ENCODE peak calls at places on chromosomes 12 and 14, in nine cellular contexts. E is heart right ventricle; Z is spleen; C is lung; H is esophagus squamous epithelium; O is prostate gland; F is CD8-positive, alpha-beta T cell; P is left ventricle myocardium inferior; N is uterus. L is an unnamed sample.

GRCh38 chr14:85056228-85056627 is 473.7 kb upstream of the FLRT2 start:
- DNase-seq in E (no peak), Z (no peak), C (no peak), H (no peak), O (no peak), F (no peak), P (no peak), N (no peak), L (no peak)

GRCh38 chr12:108734200-108734906 is 3.0 kb upstream of the CORO1C start:
- DNase-seq in E (no peak), Z (no peak), C (no peak), H (no peak), O (no peak), F (no peak), P (no peak), N (no peak), L (no peak)

GRCh38 chr14:80434574-80435321 is 223.4 kb upstream of the DIO2 start:
- DNase-seq in E (no peak), Z (no peak), C (no peak), H (no peak), O (no peak), F (no peak), P (no peak), N (no peak), L (no peak)

GRCh38 chr14:64628940-64629403 is 75.3 kb upstream of the PLEKHG3 start:
- DNase-seq in E (no peak), Z (no peak), C (no peak), H (no peak), O (no peak), F (no peak), P (no peak), N (peak; percentile 44), L (no peak)

GRCh38 chr14:58138719-58139482 is 13.1 kb downstream of the ARMH4 start:
- DNase-seq in E (no peak), Z (no peak), C (no peak), H (no peak), O (no peak), F (no peak), P (no peak), N (no peak), L (no peak)

GRCh38 chr12:80443974-80444666 is at the start of gene PTPRQ:
- DNase-seq in E (no peak), Z (no peak), C (no peak), H (no peak), O (no peak), F (no peak), P (no peak), N (no peak), L (no peak)

GRCh38 chr12:119505001-119505400 is 88.6 kb upstream of the TMEM233 start:
- DNase-seq in E (no peak), Z (no peak), C (no peak), H (no peak), O (no peak), F (no peak), P (no peak), N (no peak), L (no peak)

GRCh38 chr12:53320352-53321195 is 836 bp downstream of the AAAS start:
- DNase-seq in E (no peak), Z (no peak), C (no peak), H (no peak), O (no peak), F (no peak), P (no peak), N (no peak), L (no peak)

GRCh38 chr14:35819591-35820540 is 6.3 kb upstream of the BRMS1L start:
- DNase-seq in E (no peak), Z (no peak), C (no peak), H (no peak), O (no peak), F (no peak), P (no peak), N (no peak), L (no peak)

GRCh38 chr14:55043528-55043927 is 7.9 kb upstream of the MAPK1IP1L start:
- DNase-seq in E (no peak), Z (no peak), C (no peak), H (no peak), O (no peak), F (no peak), P (no peak), N (no peak), L (no peak)

GRCh38 chr14:101812071-101812470 is 50.6 kb downstream of the PPP2R5C start:
- DNase-seq in E (peak; percentile 25), Z (no peak), C (no peak), H (no peak), O (no peak), F (peak; percentile 35), P (no peak), N (no peak), L (no peak)

GRCh38 chr14:59253527-59253926 is 65.1 kb downstream of the DAAM1 start:
- DNase-seq in E (peak; percentile 13), Z (no peak), C (no peak), H (no peak), O (no peak), F (no peak), P (no peak), N (no peak), L (no peak)

GRCh38 chr14:100132161-100132902 is 27.1 kb downstream of the DEGS2 start:
- DNase-seq in E (no peak), Z (no peak), C (peak; percentile 53), H (no peak), O (no peak), F (no peak), P (no peak), N (peak; percentile 83), L (no peak)

GRCh38 chr14:95523818-95524448 is 7.5 kb upstream of the SYNE3 start:
- DNase-seq in E (no peak), Z (no peak), C (peak; percentile 57), H (no peak), O (no peak), F (peak; percentile 67), P (no peak), N (no peak), L (no peak)

DNA sequence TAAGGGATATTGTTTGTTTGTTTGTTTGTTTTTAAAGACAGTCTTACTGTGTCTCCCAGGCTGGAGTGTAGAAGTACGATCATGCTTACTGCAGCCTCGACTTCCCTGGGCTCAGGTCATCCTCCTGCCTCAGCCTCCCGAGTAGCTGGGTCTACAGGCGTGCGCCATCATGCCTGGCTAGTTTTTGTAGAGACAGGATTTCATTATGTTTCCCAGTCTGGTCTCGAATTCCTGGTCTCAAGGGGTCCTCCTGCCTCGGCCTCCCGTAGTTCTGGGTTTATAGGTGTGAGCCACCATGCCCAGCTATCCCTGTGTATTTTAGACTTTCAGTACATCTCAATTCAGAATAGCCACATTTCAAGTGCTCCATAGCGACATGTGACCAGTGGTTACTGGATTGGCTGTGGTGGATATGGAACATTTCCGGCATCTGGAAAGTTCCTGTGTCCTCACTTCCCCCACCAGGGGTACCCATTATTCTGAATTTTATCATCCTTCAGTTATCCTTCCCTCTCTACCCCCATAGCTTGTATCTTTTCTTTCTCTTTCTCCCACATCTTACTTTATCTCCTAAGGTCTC is 61.1 kb downstream of the HRK start:
- DNase-seq in E (no peak), Z (peak; percentile 66), C (no peak), H (no peak), O (no peak), F (no peak), P (no peak), N (no peak), L (no peak)
- H3K27ac ChIP-seq in E (no peak overlapping the region), Z (no peak overlapping the region), C (no peak overlapping the region), H (no peak overlapping the region), O (peak overlapping the region; percentile 88), F (peak overlapping the region; percentile 95), P (peak overlapping the region; percentile 98), N (peak overlapping the region; percentile 97), L (no peak overlapping the region)

DNA sequence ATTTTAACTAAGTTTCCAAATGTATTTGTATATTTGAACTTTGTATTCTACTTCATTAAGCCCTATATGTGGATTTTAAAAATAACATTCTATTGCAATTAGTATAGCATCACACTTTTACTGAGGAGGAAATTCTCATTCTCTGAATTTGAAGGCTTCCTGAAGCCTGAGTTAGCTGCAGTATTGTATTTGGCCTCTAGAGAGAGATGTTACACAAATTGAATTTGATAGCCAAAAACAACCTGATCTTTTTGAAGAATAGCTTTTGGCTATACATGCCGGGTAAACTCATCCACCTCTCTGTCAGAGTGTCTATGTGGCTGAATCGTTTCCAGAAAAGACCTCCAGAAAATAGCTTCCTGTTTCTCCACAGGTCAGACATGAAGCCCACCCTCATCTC is 316.5 kb upstream of the OR4E1 start:
- DNase-seq in E (no peak), Z (no peak), C (no peak), H (no peak), O (no peak), F (no peak), P (no peak), N (no peak), L (no peak)
- TF ChIP-seq CTCF in E (no peak), Z (peak; percentile 28), C (no peak), H (peak; percentile 22), O (peak; percentile 16), F (peak; percentile 61), P (peak; percentile 40), N (peak; percentile 24), L (peak; percentile 35)

DNA sequence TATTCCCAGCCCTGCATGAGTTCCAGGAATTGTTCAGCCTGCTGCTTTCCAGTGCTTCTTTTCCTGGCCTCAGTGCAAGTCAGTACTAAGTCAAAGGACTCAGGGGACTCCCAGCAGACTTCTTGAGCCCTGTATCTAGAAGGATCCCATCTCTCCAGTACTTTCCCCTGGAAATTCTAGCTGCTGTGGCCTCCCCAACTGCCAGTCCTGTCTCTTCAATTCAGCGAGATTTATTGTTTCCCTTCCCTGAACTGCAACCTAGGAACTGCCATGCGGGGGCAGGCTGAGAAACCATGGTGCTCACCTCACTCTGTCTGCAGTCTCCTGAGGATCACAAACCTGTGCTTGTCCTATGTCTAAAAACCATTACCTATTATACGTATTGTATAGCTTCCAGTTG is 31.8 kb downstream of the ZNF605 start:
- DNase-seq in E (no peak), Z (no peak), C (no peak), H (no peak), O (no peak), F (no peak), P (no peak), N (no peak), L (no peak)
- H3K9me3 ChIP-seq in E (peaks cover 31% of the 10 kb centered on the region), Z (peaks cover 100% of the 10 kb centered on the region), C (peaks cover 65% of the 10 kb centered on the region), H (peaks cover 98% of the 10 kb centered on the region), O (peaks cover 12% of the 10 kb centered on the region), F (peaks cover 58% of the 10 kb centered on the region), P (peaks cover 100% of the 10 kb centered on the region), N (no peaks in the 10 kb centered on the region), L (peaks cover 92% of the 10 kb centered on the region)

GRCh38 chr12:848519-849191 is 96.3 kb downstream of the WNK1 start:
- DNase-seq in E (no peak), Z (no peak), C (no peak), H (no peak), O (no peak), F (no peak), P (no peak), N (no peak), L (no peak)

GRCh38 chr12:849192-849527 is 96.8 kb downstream of the WNK1 start:
- DNase-seq in E (no peak), Z (no peak), C (no peak), H (no peak), O (no peak), F (no peak), P (no peak), N (no peak), L (no peak)

GRCh38 chr12:851913-852312 is 97.6 kb downstream of the RAD52 start:
- DNase-seq in E (no peak), Z (no peak), C (no peak), H (no peak), O (no peak), F (no peak), P (no peak), N (no peak), L (no peak)

GRCh38 chr12:851343-851742 is 98.2 kb downstream of the RAD52 start:
- DNase-seq in E (no peak), Z (no peak), C (no peak), H (no peak), O (no peak), F (no peak), P (no peak), N (no peak), L (no peak)

GRCh38 chr12:852864-853263 is 96.6 kb downstream of the RAD52 start:
- DNase-seq in E (no peak), Z (no peak), C (no peak), H (no peak), O (no peak), F (no peak), P (no peak), N (no peak), L (no peak)
- H3K27ac ChIP-seq in E (no peak overlapping the region), Z (no peak overlapping the region), C (no peak overlapping the region), H (peak overlapping the region; percentile 78), O (no peak overlapping the region), F (no peak overlapping the region), P (no peak overlapping the region), N (no peak overlapping the region), L (no peak overlapping the region)

L was measured in CD4-positive, alpha-beta T cell.